ENCODE peak calls at places on chromosomes 1 and 21, in five cellular contexts. U is stimulated activated CD4-positive, alpha-beta T cell treated with anti-CD3 and anti-CD28 coated beads, TNF-alpha, amount 100 ng/mL, for 1 hour; J is heart right ventricle; H is mucosa of descending colon; Q is T-cell. K is an unnamed sample.

GRCh38 chr1:226877669-226878068 is 7.3 kb downstream of the PSEN2 start:
- DNase-seq in U (no peak), J (no peak), H (no peak), Q (no peak), K (no peak)

GRCh38 chr1:118304722-118305344 is 119.8 kb upstream of the SPAG17 start:
- DNase-seq in U (no peak), J (no peak), H (peak), Q (no peak), K (no peak)

GRCh38 chr21:33441489-33442477 is 38.0 kb downstream of the TMEM50B start:
- DNase-seq in U (no peak), J (peak), H (peak), Q (no peak), K (no peak)

GRCh38 chr1:36359911-36360310 is 25.8 kb downstream of the STK40 start:
- DNase-seq in U (no peak), J (no peak), H (no peak), Q (peak), K (no peak)

GRCh38 chr1:9872430-9873165 is 37.5 kb downstream of the CTNNBIP1 start:
- DNase-seq in U (no peak), J (no peak), H (no peak), Q (no peak), K (no peak)

GRCh38 chr1:3330771-3331245 is 123.7 kb upstream of the ARHGEF16 start:
- DNase-seq in U (no peak), J (no peak), H (no peak), Q (no peak), K (no peak)

GRCh38 chr1:15252547-15252835 is 5.5 kb downstream of the FHAD1 start:
- DNase-seq in U (no peak), J (no peak), H (no peak), Q (no peak), K (no peak)

GRCh38 chr1:44049839-44050238 is 18.6 kb upstream of the SLC6A9 start:
- DNase-seq in U (no peak), J (no peak), H (no peak), Q (no peak), K (no peak)

GRCh38 chr1:182120411-182121258 is 59.1 kb upstream of the ZNF648 start:
- DNase-seq in U (no peak), J (peak), H (peak), Q (no peak), K (peak)

GRCh38 chr1:185824106-185824505 is 89.9 kb downstream of the HMCN1 start:
- DNase-seq in U (no peak), J (no peak), H (no peak), Q (no peak), K (no peak)

GRCh38 chr1:60425528-60425927 is 352.0 kb upstream of the C1orf87 start:
- DNase-seq in U (no peak), J (no peak), H (peak), Q (no peak), K (no peak)

GRCh38 chr1:19648689-19649088 is 4.6 kb downstream of the NBL1 start:
- DNase-seq in U (no peak), J (no peak), H (peak), Q (no peak), K (no peak)

GRCh38 chr1:185537601-185538000 is 196.6 kb upstream of the HMCN1 start:
- DNase-seq in U (no peak), J (no peak), H (no peak), Q (no peak), K (no peak)

GRCh38 chr21:22889445-22889844 is 1891.2 kb downstream of the NCAM2 start:
- DNase-seq in U (no peak), J (no peak), H (no peak), Q (no peak), K (no peak)

GRCh38 chr1:24900985-24901781 is 28.9 kb downstream of the RUNX3 start:
- DNase-seq in U (no peak), J (no peak), H (no peak), Q (no peak), K (no peak)

GRCh38 chr21:23687154-23687553 is 1920.1 kb downstream of the MRPL39 start:
- DNase-seq in U (no peak), J (no peak), H (no peak), Q (no peak), K (no peak)

GRCh38 chr1:83959824-83960441 is 39.0 kb downstream of the TTLL7 start:
- DNase-seq in U (no peak), J (no peak), H (no peak), Q (no peak), K (no peak)

GRCh38 chr1:172607145-172607544 is 51.8 kb upstream of the FASLG start:
- DNase-seq in U (no peak), J (no peak), H (no peak), Q (no peak), K (no peak)

GRCh38 chr1:175373786-175374623 is 181.4 kb upstream of the KIAA0040 start:
- DNase-seq in U (no peak), J (no peak), H (peak), Q (no peak), K (peak)

GRCh38 chr1:37673920-37674319 is 18.4 kb upstream of the CDCA8 start:
- DNase-seq in U (no peak), J (no peak), H (peak), Q (peak), K (no peak)

GRCh38 chr1:40362699-40363098 is 10.8 kb upstream of the SMAP2 start:
- DNase-seq in U (no peak), J (no peak), H (no peak), Q (no peak), K (no peak)

GRCh38 chr1:37602750-37603694 is 7.3 kb upstream of the GNL2 start:
- DNase-seq in U (no peak), J (no peak), H (peak), Q (peak), K (peak)

GRCh38 chr1:57112148-57112547 is 146.3 kb upstream of the C8B start:
- DNase-seq in U (no peak), J (no peak), H (no peak), Q (no peak), K (no peak)

GRCh38 chr1:205375816-205376545 is 19.3 kb upstream of the KLHDC8A start:
- DNase-seq in U (no peak), J (no peak), H (peak), Q (no peak), K (no peak)

GRCh38 chr1:237228421-237228820 is 186.4 kb downstream of the RYR2 start:
- DNase-seq in U (no peak), J (no peak), H (no peak), Q (no peak), K (no peak)

GRCh38 chr1:17277511-17278159 is 28.7 kb downstream of the PADI3 start:
- DNase-seq in U (no peak), J (no peak), H (no peak), Q (no peak), K (no peak)

GRCh38 chr1:62439652-62440371 is 3.0 kb downstream of the USP1 start:
- DNase-seq in U (no peak), J (no peak), H (no peak), Q (no peak), K (no peak)

GRCh38 chr1:26154750-26155149 is 4.1 kb upstream of the FAM110D start:
- DNase-seq in U (no peak), J (no peak), H (no peak), Q (no peak), K (no peak)

GRCh38 chr1:185734929-185735666 is 907 bp downstream of the HMCN1 start:
- DNase-seq in U (no peak), J (no peak), H (no peak), Q (no peak), K (no peak)

GRCh38 chr1:228770779-228771223 is 35.5 kb downstream of the RHOU start:
- DNase-seq in U (no peak), J (no peak), H (peak), Q (no peak), K (no peak)

GRCh38 chr1:119903443-119903835 is 7.1 kb upstream of the ADAM30 start:
- DNase-seq in U (no peak), J (no peak), H (no peak), Q (no peak), K (no peak)

GRCh38 chr1:85307987-85308836 is 31.8 kb upstream of the BCL10 start:
- DNase-seq in U (peak), J (peak), H (peak), Q (peak), K (peak)

GRCh38 chr1:207031632-207032258 is 811 bp downstream of the C1orf116 start:
- DNase-seq in U (no peak), J (no peak), H (peak), Q (no peak), K (no peak)

GRCh38 chr1:230857822-230858221 is 10.5 kb downstream of the C1orf198 start:
- DNase-seq in U (no peak), J (no peak), H (no peak), Q (no peak), K (no peak)

GRCh38 chr1:89259283-89259971 is 13.2 kb downstream of the GBP5 start:
- DNase-seq in U (no peak), J (no peak), H (no peak), Q (peak), K (no peak)

GRCh38 chr1:22936681-22937080 is 36.0 kb downstream of the LACTBL1 start:
- DNase-seq in U (no peak), J (no peak), H (no peak), Q (no peak), K (no peak)

GRCh38 chr1:233340031-233340555 is 12.6 kb downstream of the MAP3K21 start:
- DNase-seq in U (no peak), J (no peak), H (no peak), Q (no peak), K (no peak)